ENCODE peak calls at places on chromosomes 5 and 9, in seven cellular contexts. Z is spleen, R is right atrium auricular region, B is HCT116, H is PC-3, I is astrocyte of the spinal cord, P is adrenal gland. X is an unnamed sample.
A peak's percentile ranks its signal among the peaks of the same experiment; 100 is the strongest.

GRCh38 chr5:150596313-150596712 is 44.1 kb upstream of the SYNPO start:
- DNase-seq in I (no peak), Z (peak; percentile 47), B (no peak), H (no peak), P (no peak), R (no peak), X (no peak)

GRCh38 chr5:55904152-55904551 is 53.0 kb downstream of the IL31RA start:
- DNase-seq in H (no peak), B (no peak), R (no peak), I (peak; percentile 62), Z (no peak), P (no peak), X (no peak)

GRCh38 chr5:172637122-172637580 is 3.9 kb upstream of the NEURL1B start:
- DNase-seq in P (no peak), R (no peak), I (no peak), H (no peak), Z (no peak), B (no peak), X (no peak)

GRCh38 chr5:141402553-141403328 is at the start of gene PCDHGA9:
- DNase-seq in R (no peak), Z (peak; percentile 59), H (no peak), I (peak; percentile 42), P (no peak), B (peak; percentile 7), X (no peak)

GRCh38 chr5:132147663-132148062 is 74.1 kb downstream of the CSF2 start:
- DNase-seq in H (no peak), I (no peak), Z (no peak), B (no peak), R (no peak), P (no peak), X (no peak)

GRCh38 chr5:68028131-68028727 is 187.3 kb upstream of the PIK3R1 start:
- DNase-seq in Z (no peak), B (no peak), R (no peak), H (no peak), P (no peak), I (no peak), X (no peak)

GRCh38 chr5:56269216-56269927 is 36.2 kb upstream of the ANKRD55 start:
- DNase-seq in B (peak; percentile 12), H (peak; percentile 37), Z (no peak), I (peak; percentile 61), P (no peak), R (no peak), X (peak; percentile 18)

GRCh38 chr5:43000198-43000840 is 39.8 kb downstream of the ANXA2R start:
- DNase-seq in Z (peak; percentile 76), H (no peak), B (no peak), R (no peak), I (peak; percentile 56), P (no peak), X (no peak)

GRCh38 chr5:82523633-82524032 is 245.5 kb upstream of the RPS23 start:
- DNase-seq in Z (no peak), I (no peak), R (no peak), P (no peak), H (no peak), B (no peak), X (no peak)

GRCh38 chr5:132334812-132335211 is 34.7 kb upstream of the SLC22A5 start:
- DNase-seq in B (peak; percentile 7), R (no peak), I (peak; percentile 15), H (peak; percentile 69), P (no peak), Z (no peak), X (no peak)

GRCh38 chr5:102511666-102512065 is 12.9 kb upstream of the SLCO6A1 start:
- DNase-seq in B (no peak), Z (no peak), H (peak; percentile 23), I (peak; percentile 47), R (peak; percentile 63), P (peak; percentile 23), X (no peak)

GRCh38 chr9:127734747-127735529 is at the start of gene TOR2A:
- DNase-seq in B (peak; percentile 92), Z (peak; percentile 99), R (peak; percentile 98), P (peak; percentile 97), H (peak; percentile 93), I (peak; percentile 98), X (peak; percentile 86)

GRCh38 chr5:103505581-103506305 is 56.8 kb downstream of the NUDT12 start:
- DNase-seq in H (peak; percentile 84), B (no peak), P (no peak), Z (no peak), I (peak; percentile 65), R (no peak), X (no peak)

GRCh38 chr5:27473300-27474053 is 435.1 kb upstream of the CDH9 start:
- DNase-seq in Z (no peak), R (no peak), B (no peak), P (no peak), I (no peak), H (no peak), X (no peak)

GRCh38 chr5:40410231-40410861 is 269.4 kb upstream of the PTGER4 start:
- DNase-seq in H (peak; percentile 71), B (no peak), R (no peak), I (peak; percentile 75), Z (no peak), P (no peak), X (no peak)

GRCh38 chr5:180644129-180644824 is 5.1 kb downstream of the FLT4 start:
- DNase-seq in I (no peak), B (no peak), Z (no peak), R (no peak), H (no peak), P (no peak), X (no peak)

GRCh38 chr5:139193928-139194327 is 4.2 kb downstream of the SIL1 start:
- DNase-seq in P (no peak), R (no peak), Z (no peak), B (no peak), H (no peak), I (no peak), X (no peak)

GRCh38 chr9:107222020-107222522 is 61.0 kb upstream of the RAD23B start:
- DNase-seq in R (no peak), B (no peak), P (no peak), H (no peak), I (peak; percentile 63), Z (no peak), X (no peak)

GRCh38 chr5:179274321-179275315 is 70.6 kb downstream of the ADAMTS2 start:
- DNase-seq in B (no peak), P (no peak), H (no peak), R (no peak), I (no peak), Z (peak; percentile 24), X (no peak)

GRCh38 chr5:140806834-140807775 is at the start of gene PCDHA4:
- DNase-seq in R (no peak), H (peak; percentile 59), Z (no peak), I (no peak), B (no peak), P (no peak), X (no peak)

GRCh38 chr9:80995759-80996158 is 693.6 kb downstream of the TLE1 start:
- DNase-seq in B (no peak), R (no peak), I (peak; percentile 36), P (no peak), H (peak; percentile 86), Z (no peak), X (no peak)

GRCh38 chr9:21549251-21549765 is 67.2 kb upstream of the IFNE start:
- DNase-seq in B (no peak), Z (no peak), I (peak; percentile 98), P (no peak), H (peak; percentile 83), R (no peak), X (no peak)

DNA sequence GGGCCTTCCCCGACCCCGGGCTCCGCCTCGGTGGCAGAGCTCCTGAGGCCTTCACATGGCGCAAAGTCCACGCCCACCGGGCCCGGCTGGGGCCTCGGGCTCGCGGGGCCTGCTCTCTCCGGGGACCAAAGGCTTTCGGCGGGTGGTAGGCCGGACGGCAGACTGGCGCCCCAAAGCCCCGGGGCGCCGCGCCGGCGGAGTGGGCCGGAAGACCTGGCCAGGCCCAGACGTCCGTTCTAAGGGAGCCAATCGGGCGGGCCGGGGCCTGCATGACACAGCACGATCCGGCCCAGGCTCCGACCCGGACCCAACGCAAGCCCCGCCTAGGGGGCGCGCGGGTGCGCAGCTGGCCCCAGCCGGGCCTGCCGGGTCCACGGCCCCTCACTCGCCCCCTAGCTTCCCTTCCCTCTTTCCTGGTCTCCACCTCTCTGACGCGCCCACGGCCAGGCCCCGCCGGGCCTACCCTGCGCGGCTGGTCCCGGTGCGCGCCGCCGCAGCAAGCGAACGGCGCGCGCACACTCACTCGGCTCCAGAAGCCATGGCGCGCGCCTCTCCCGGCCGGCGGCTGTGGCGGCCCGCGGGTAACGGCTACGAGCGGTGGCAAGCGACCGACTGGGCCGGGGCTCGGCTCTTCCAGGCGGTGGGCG is 488 bp downstream of the VCP start:
- DNase-seq in Z (peak; percentile 97), H (peak; percentile 60), R (peak; percentile 89), B (peak; percentile 62), P (peak; percentile 79), I (peak; percentile 82), X (peak; percentile 55)
- TF ChIP-seq CTCF in Z (peak; percentile 31), H (no peak), R (no peak), B (peak; percentile 29), P (no peak), I (peak; percentile 27), X (peak; percentile 30)

DNA sequence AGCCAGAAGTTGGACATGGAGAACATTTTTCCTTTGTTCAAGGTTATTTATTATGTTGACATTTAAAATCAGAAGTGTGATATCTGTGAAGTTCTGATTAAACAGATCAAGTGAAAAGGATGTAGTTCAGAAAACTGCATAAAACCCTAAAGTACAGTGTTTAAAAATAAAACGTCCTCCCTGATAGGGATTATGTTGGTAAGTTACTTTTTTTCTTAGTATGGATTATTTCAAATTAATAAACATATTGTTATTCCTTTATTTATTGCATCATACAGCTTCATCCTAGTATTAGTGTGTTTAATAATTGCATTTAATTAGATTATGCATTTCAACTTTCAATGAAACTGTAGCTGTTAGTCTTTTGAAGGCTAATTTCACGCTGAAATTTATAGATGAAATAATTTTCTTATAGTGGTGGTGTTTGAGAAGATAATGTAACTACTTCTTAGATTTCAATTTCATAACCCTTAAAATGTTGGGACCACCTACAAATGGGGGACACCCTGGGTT is 157.9 kb upstream of the DMRT1 start:
- DNase-seq in P (no peak), H (no peak), Z (no peak), R (no peak), I (peak; percentile 46), B (no peak), X (no peak)
- H3K4me3 ChIP-seq in P (no peak overlapping the region), H (peak overlapping the region; percentile 63), Z (no peak overlapping the region), R (no peak overlapping the region), I (no peak overlapping the region), B (no peak overlapping the region), X (no peak overlapping the region)

DNA sequence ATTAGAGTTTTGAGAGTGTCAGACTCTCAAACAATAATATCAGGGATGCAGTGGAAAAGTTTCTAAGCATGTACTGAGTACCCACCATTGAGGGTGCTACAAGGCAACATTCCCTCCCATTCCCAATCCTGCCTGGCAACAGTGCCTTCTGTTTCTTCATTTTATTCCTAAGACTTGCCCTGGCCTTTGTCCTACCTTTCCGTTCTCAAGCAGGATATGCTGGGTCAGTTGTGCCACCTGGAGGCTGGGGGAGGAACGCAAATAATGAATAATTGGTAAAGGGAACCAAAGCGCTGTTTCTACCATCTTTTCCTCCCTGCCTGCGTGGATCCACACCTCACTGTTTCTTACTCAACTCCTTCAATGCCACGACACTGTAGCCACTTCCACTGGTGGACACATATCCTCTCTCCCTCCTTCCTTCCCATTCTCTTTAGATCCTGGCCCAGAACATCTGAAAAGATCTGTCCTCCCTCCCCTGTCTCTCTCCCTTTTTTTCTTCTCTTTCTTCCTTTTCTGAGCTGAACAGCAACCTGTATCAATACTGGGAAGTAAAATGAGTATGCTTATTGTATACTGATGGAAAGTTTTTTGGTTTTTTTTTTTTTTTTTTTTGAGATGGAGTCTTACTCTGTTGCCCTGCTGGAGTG is 149.5 kb downstream of the C9orf152 start:
- DNase-seq in B (peak; percentile 67), I (peak; percentile 52), R (no peak), Z (no peak), H (peak; percentile 79), P (peak; percentile 61), X (peak; percentile 22)
- TF ChIP-seq CTCF in B (peak; percentile 76), I (peak; percentile 59), R (peak; percentile 33), Z (peak; percentile 9), H (peak; percentile 78), P (peak; percentile 77), X (peak; percentile 76)

GRCh38 chr9:109444771-109445320 is 53.3 kb downstream of the PTPN3 start:
- DNase-seq in R (no peak), H (no peak), B (no peak), I (no peak), P (no peak), Z (no peak), X (no peak)
- H3K4me3 ChIP-seq in R (no peak overlapping the region), H (no peak overlapping the region), B (no peak overlapping the region), I (no peak overlapping the region), P (no peak overlapping the region), Z (no peak overlapping the region), X (no peak overlapping the region)